ENCODE peak calls at places on chromosome 20, in five cellular contexts. C, F, Q, A and I are unnamed samples. For H3K9me3, the result is how much of the 10 kb centered on the place peaks cover.

GRCh38 chr20:58892126-58892931 is 39.8 kb downstream of the GNAS start:
- DNase-seq in C (peak), F (peak), Q (peak), A (peak), I (peak)

GRCh38 chr20:36238153-36238552 is 1.9 kb downstream of the AAR2 start:
- DNase-seq in C (no peak), F (no peak), Q (no peak), A (no peak), I (no peak)

GRCh38 chr20:57394087-57395082 is 3.2 kb downstream of the RBM38 start:
- DNase-seq in C (no peak), F (peak), Q (no peak), A (peak), I (no peak)

GRCh38 chr20:9551808-9552550 is 37.6 kb downstream of the LAMP5 start:
- DNase-seq in C (no peak), F (no peak), Q (no peak), A (no peak), I (no peak)

GRCh38 chr20:60490184-60490583 is 532.0 kb downstream of the CDH26 start:
- DNase-seq in C (no peak), F (no peak), Q (no peak), A (no peak), I (no peak)

GRCh38 chr20:58038123-58038654 is 190.3 kb downstream of the ANKRD60 start:
- DNase-seq in C (no peak), F (no peak), Q (no peak), A (no peak), I (no peak)

GRCh38 chr20:62487-62886 is 25.0 kb upstream of the DEFB125 start:
- DNase-seq in C (no peak), F (no peak), Q (no peak), A (no peak), I (no peak)

GRCh38 chr20:34120213-34120612 is 8.2 kb upstream of the EIF2S2 start:
- DNase-seq in C (no peak), F (no peak), Q (no peak), A (no peak), I (no peak)

GRCh38 chr20:34579936-34580587 is 21.5 kb downstream of the MAP1LC3A start:
- DNase-seq in C (peak), F (no peak), Q (no peak), A (no peak), I (no peak)

GRCh38 chr20:11716239-11716944 is 201.3 kb upstream of the BTBD3 start:
- DNase-seq in C (no peak), F (no peak), Q (no peak), A (no peak), I (no peak)

GRCh38 chr20:19427480-19427879 is 215.0 kb downstream of the SLC24A3 start:
- DNase-seq in C (peak), F (no peak), Q (no peak), A (no peak), I (no peak)

GRCh38 chr20:17709361-17710293 is 9.9 kb downstream of the BANF2 start:
- DNase-seq in C (no peak), F (no peak), Q (no peak), A (no peak), I (no peak)

GRCh38 chr20:1375515-1375914 is 17.3 kb downstream of the FKBP1A start:
- DNase-seq in C (no peak), F (no peak), Q (no peak), A (no peak), I (no peak)

GRCh38 chr20:59955131-59955796 is 3.0 kb upstream of the CDH26 start:
- DNase-seq in C (no peak), F (no peak), Q (no peak), A (no peak), I (no peak)

GRCh38 chr20:17761612-17762011 is 61.8 kb downstream of the BANF2 start:
- DNase-seq in C (no peak), F (no peak), Q (no peak), A (no peak), I (no peak)

GRCh38 chr20:1918766-1919165 is 23.6 kb downstream of the SIRPA start:
- DNase-seq in C (no peak), F (no peak), Q (no peak), A (no peak), I (no peak)

GRCh38 chr20:39170896-39171463 is 208.8 kb downstream of the DHX35 start:
- DNase-seq in C (no peak), F (no peak), Q (no peak), A (no peak), I (no peak)

GRCh38 chr20:32920530-32921298 is 62.0 kb downstream of the EFCAB8 start:
- DNase-seq in C (peak), F (no peak), Q (no peak), A (no peak), I (no peak)

GRCh38 chr20:8583209-8584106 is 451.4 kb downstream of the PLCB1 start:
- DNase-seq in C (no peak), F (no peak), Q (no peak), A (no peak), I (no peak)

GRCh38 chr20:58349586-58349985 is 39.4 kb upstream of the VAPB start:
- DNase-seq in C (no peak), F (no peak), Q (no peak), A (no peak), I (no peak)

GRCh38 chr20:4083103-4083864 is 67.9 kb upstream of the RNF24 start:
- DNase-seq in C (no peak), F (no peak), Q (peak), A (no peak), I (no peak)

GRCh38 chr20:9036593-9036992 is 32.3 kb upstream of the PLCB4 start:
- DNase-seq in C (no peak), F (no peak), Q (no peak), A (no peak), I (no peak)

GRCh38 chr20:16407251-16408067 is 165.8 kb downstream of the KIF16B start:
- DNase-seq in C (no peak), F (no peak), Q (no peak), A (no peak), I (no peak)

GRCh38 chr20:58623579-58624473 is 27.3 kb upstream of the STX16 start:
- DNase-seq in C (no peak), F (no peak), Q (peak), A (peak), I (no peak)

GRCh38 chr20:35271073-35271882 is 6.6 kb downstream of the MMP24OS start:
- DNase-seq in C (no peak), F (no peak), Q (no peak), A (no peak), I (no peak)

GRCh38 chr20:11267131-11267761 is 593.4 kb upstream of the JAG1 start:
- DNase-seq in C (no peak), F (no peak), Q (peak), A (peak), I (no peak)

GRCh38 chr20:64256282-64256947 is 867 bp downstream of the PCMTD2 start:
- DNase-seq in C (no peak), F (no peak), Q (no peak), A (no peak), I (no peak)

GRCh38 chr20:32763202-32763999 is 1.2 kb downstream of the DNMT3B start:
- DNase-seq in C (no peak), F (no peak), Q (no peak), A (no peak), I (no peak)

GRCh38 chr20:31675828-31676533 is 38.3 kb downstream of the COX4I2 start:
- DNase-seq in C (no peak), F (peak), Q (no peak), A (no peak), I (peak)

GRCh38 chr20:45595235-45595634 is 16.2 kb upstream of the WFDC8 start:
- DNase-seq in C (no peak), F (no peak), Q (no peak), A (no peak), I (no peak)

GRCh38 chr20:38937000-38937399 is 10.8 kb downstream of the FAM83D start:
- DNase-seq in C (no peak), F (no peak), Q (no peak), A (no peak), I (no peak)

GRCh38 chr20:34190679-34191090 is 50.5 kb upstream of the ASIP start:
- DNase-seq in C (peak), F (no peak), Q (peak), A (peak), I (no peak)

GRCh38 chr20:18190466-18191233 is 53.0 kb downstream of the KAT14 start:
- DNase-seq in C (no peak), F (no peak), Q (no peak), A (no peak), I (no peak)

GRCh38 chr20:35768731-35769664 is 2.8 kb upstream of the PHF20 start:
- DNase-seq in C (peak), F (peak), Q (peak), A (peak), I (no peak)

GRCh38 chr20:60046011-60046413 is 87.8 kb downstream of the CDH26 start:
- DNase-seq in C (no peak), F (no peak), Q (no peak), A (no peak), I (no peak)

GRCh38 chr20:45290677-45291355 is 15.8 kb upstream of the RBPJL start:
- DNase-seq in C (peak), F (peak), Q (peak), A (peak), I (peak)

GRCh38 chr20:59765599-59766177 is 161.3 kb downstream of the PHACTR3 start:
- DNase-seq in C (no peak), F (no peak), Q (no peak), A (no peak), I (no peak)

DNA sequence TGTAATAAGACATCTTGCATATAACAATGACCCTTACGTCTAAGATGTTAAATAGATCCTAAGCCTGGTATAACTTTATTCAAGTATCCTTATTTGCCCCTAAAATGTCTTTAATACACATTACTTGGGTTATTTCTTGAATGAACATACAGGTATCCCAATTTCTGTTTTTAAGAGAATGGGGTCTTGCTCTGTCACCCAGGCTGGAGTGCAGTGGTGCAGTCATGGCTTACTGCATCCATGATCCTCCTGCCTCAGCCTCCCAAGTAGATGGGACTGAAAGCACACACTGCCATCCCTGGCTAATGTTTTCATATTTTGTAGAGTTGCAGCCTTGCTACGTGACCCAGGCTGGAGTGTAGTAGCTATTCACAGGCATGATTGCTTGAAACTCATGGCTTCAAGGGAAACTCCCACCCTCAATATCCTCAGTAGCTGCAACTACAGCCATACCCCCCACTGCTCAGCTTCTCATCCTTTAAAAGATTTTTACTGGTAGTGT is 10.4 kb upstream of the ZNFX1 start:
- DNase-seq in C (no peak), F (no peak), Q (no peak), A (no peak), I (no peak)
- H3K9me3 ChIP-seq in C (under half), F (under half), Q (under half), A (under half), I (under half)

GRCh38 chr20:53750827-53751393 is 157.3 kb upstream of the ZNF217 start:
- DNase-seq in C (peak), F (peak), Q (no peak), A (no peak), I (no peak)

GRCh38 chr20:53753880-53754459 is 160.3 kb upstream of the ZNF217 start:
- DNase-seq in C (no peak), F (no peak), Q (no peak), A (no peak), I (no peak)

GRCh38 chr20:53751394-53752368 is 158.0 kb upstream of the ZNF217 start:
- DNase-seq in C (peak), F (peak), Q (no peak), A (no peak), I (no peak)

GRCh38 chr20:53752583-53752970 is 158.9 kb upstream of the ZNF217 start:
- DNase-seq in C (no peak), F (no peak), Q (no peak), A (no peak), I (no peak)

GRCh38 chr20:53752971-53753879 is 159.6 kb upstream of the ZNF217 start:
- DNase-seq in C (no peak), F (no peak), Q (no peak), A (no peak), I (no peak)
- H3K4me3 ChIP-seq in C (no peak), F (no peak), Q (no peak), A (no peak), I (no peak)

GRCh38 chr20:49701916-49702315 is 11.8 kb downstream of the B4GALT5 start:
- DNase-seq in C (no peak), F (no peak), Q (no peak), A (no peak), I (no peak)
- H3K9me3 ChIP-seq in C (under half), F (under half), Q (under half), A (under half), I (under half)

GRCh38 chr20:25282034-25282781 is 34.3 kb downstream of the PYGB start:
- DNase-seq in C (peak), F (peak), Q (no peak), A (peak), I (no peak)
- H3K4me3 ChIP-seq in C (no peak), F (no peak), Q (no peak), A (no peak), I (no peak)

DNA sequence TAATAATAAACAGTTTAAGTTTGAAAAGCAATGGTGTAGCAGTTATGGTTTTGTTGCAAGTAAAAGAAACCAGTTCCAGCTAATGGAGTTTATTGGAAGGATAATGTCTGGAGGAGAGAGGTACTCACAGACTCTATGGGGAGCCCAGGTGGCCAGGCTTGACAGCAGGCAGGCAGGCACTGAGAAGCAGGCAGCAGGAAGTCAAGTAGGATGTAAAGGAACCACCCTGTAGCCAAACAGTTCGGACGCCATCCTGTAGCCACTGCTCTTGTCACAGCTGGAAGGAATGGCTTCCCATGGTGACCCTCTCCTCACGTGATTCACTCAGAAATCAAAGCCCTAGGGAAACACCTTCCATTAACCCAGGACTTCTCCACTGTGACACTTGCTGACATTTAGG is 96.7 kb upstream of the MC3R start:
- DNase-seq in C (no peak), F (no peak), Q (no peak), A (no peak), I (no peak)
- H3K9me3 ChIP-seq in C (under half), F (under half), Q (under half), A (under half), I (under half)

GRCh38 chr20:62914970-62915457 is 11.3 kb downstream of the DIDO1 start:
- DNase-seq in C (no peak), F (peak), Q (no peak), A (no peak), I (no peak)
- H3K4me3 ChIP-seq in C (no peak), F (no peak), Q (peak), A (no peak), I (no peak)